ENCODE peak calls at places on chromosomes 4 and X, in six cellular contexts. D is GM12892, N is HepG2, Y is H1, R is GM12878, C is K562. M is an unnamed sample.

GRCh38 chr4:113539408-113539807 is 222.1 kb downstream of the CAMK2D start:
- DNase-seq in C (no peak), Y (no peak), N (no peak), R (no peak), D (no peak), M (no peak)

GRCh38 chrX:108032944-108033343 is 11.9 kb upstream of the VSIG1 start:
- DNase-seq in R (no peak), D (no peak), N (no peak), Y (no peak), C (no peak), M (no peak)

GRCh38 chrX:10173331-10173900 is 16.6 kb downstream of the CLCN4 start:
- DNase-seq in Y (peak; percentile 58), C (peak; percentile 77), R (no peak), D (no peak), N (no peak), M (no peak)

GRCh38 chr4:37661643-37662221 is 24.4 kb downstream of the RELL1 start:
- DNase-seq in Y (no peak), R (no peak), C (no peak), N (no peak), D (no peak), M (no peak)

GRCh38 chr4:122480023-122480422 is 23.5 kb upstream of the IL2 start:
- DNase-seq in R (no peak), D (no peak), N (peak; percentile 8), Y (no peak), C (peak; percentile 63), M (no peak)

GRCh38 chrX:71178908-71179307 is 34.3 kb downstream of the NLGN3 start:
- DNase-seq in Y (no peak), C (peak; percentile 81), N (peak; percentile 54), R (peak; percentile 31), D (no peak), M (no peak)

GRCh38 chr4:28267166-28267565 is 1406.5 kb downstream of the STIM2 start:
- DNase-seq in D (no peak), Y (no peak), N (no peak), C (no peak), R (no peak), M (no peak)

GRCh38 chrX:121231566-121232358 is 184.4 kb downstream of the GLUD2 start:
- DNase-seq in N (no peak), Y (no peak), R (no peak), D (no peak), C (no peak), M (no peak)

GRCh38 chr4:146095091-146095690 is 80.3 kb upstream of the LSM6 start:
- DNase-seq in R (no peak), D (no peak), C (peak; percentile 63), Y (peak; percentile 5), N (peak; percentile 32), M (no peak)

GRCh38 chrX:21974011-21974385 is 33.5 kb downstream of the SMS start:
- DNase-seq in R (peak; percentile 17), N (no peak), D (no peak), Y (no peak), C (no peak), M (no peak)

GRCh38 chrX:39759526-39760224 is 338.1 kb downstream of the BCOR start:
- DNase-seq in N (no peak), Y (no peak), D (no peak), C (no peak), R (no peak), M (no peak)

GRCh38 chr4:172011196-172011595 is 198.0 kb downstream of the GALNTL6 start:
- DNase-seq in D (no peak), C (no peak), R (no peak), Y (no peak), N (no peak), M (no peak)

GRCh38 chrX:82589410-82589809 is 918.7 kb upstream of the POU3F4 start:
- DNase-seq in C (no peak), R (no peak), Y (no peak), N (no peak), D (no peak), M (no peak)

GRCh38 chr4:33369366-33369899 is 2649.3 kb downstream of the PCDH7 start:
- DNase-seq in C (no peak), Y (no peak), D (no peak), R (no peak), N (no peak), M (no peak)

GRCh38 chr4:107719211-107719926 is 665 bp downstream of the PAPSS1 start:
- DNase-seq in D (no peak), C (peak; percentile 34), R (no peak), N (peak; percentile 77), Y (no peak), M (no peak)

GRCh38 chr4:37664696-37665095 is 21.5 kb downstream of the RELL1 start:
- DNase-seq in C (no peak), R (no peak), D (no peak), N (no peak), Y (no peak), M (no peak)

GRCh38 chr4:105666693-105667092 is 41.8 kb downstream of the INTS12 start:
- DNase-seq in Y (no peak), R (no peak), D (no peak), C (peak; percentile 9), N (no peak), M (no peak)

GRCh38 chr4:73577371-73577770 is 42.9 kb downstream of the RASSF6 start:
- DNase-seq in C (no peak), R (no peak), Y (no peak), N (no peak), D (no peak), M (no peak)

GRCh38 chr4:100189820-100190642 is at the start of gene DDIT4L:
- DNase-seq in Y (no peak), D (no peak), N (no peak), C (peak; percentile 1), R (no peak), M (no peak)

GRCh38 chrX:22118161-22118830 is 86.2 kb downstream of the PHEX start:
- DNase-seq in N (no peak), Y (no peak), D (no peak), C (no peak), R (no peak), M (no peak)

GRCh38 chrX:43835557-43835956 is 46.7 kb downstream of the MAOB start:
- DNase-seq in R (no peak), D (no peak), N (no peak), Y (no peak), C (no peak), M (no peak)

GRCh38 chr4:153076861-153077260 is 127.4 kb upstream of the TRIM2 start:
- DNase-seq in Y (no peak), C (no peak), R (no peak), N (no peak), D (no peak), M (no peak)

GRCh38 chr4:153081181-153081580 is 123.1 kb upstream of the TRIM2 start:
- DNase-seq in N (no peak), Y (no peak), D (no peak), C (no peak), R (no peak), M (no peak)

GRCh38 chr4:153082322-153083301 is 121.6 kb upstream of the TRIM2 start:
- DNase-seq in D (no peak), Y (no peak), N (no peak), C (no peak), R (no peak), M (no peak)

GRCh38 chr4:153081693-153082092 is 122.5 kb upstream of the TRIM2 start:
- DNase-seq in R (no peak), D (no peak), N (no peak), C (no peak), Y (no peak), M (no peak)

GRCh38 chr4:153079824-153080486 is 124.3 kb upstream of the TRIM2 start:
- DNase-seq in D (no peak), C (no peak), N (no peak), R (no peak), Y (no peak), M (no peak)
- TF ChIP-seq POLR2A in D (no peak), C (no peak), N (no peak), R (no peak), Y (no peak), M (no peak)

DNA sequence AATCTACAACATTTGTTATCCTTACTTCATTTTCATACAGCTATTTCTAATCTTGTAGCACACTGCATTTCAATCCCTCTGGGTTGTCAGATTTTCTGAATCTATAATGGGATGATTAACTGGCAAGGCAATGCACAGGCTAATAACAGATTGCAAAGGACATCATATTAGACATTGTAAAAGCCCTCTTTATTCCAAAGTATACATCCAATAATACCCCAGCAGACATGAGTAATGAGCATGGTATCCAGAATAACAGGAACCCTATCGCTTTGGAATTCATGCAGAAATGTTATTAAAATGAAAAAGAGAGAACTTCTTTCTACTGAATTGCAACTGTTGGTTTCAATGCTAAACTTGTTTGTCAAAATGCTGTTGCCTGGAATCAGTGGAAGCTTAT is 122.9 kb downstream of the C4orf33 start:
- DNase-seq in D (no peak), N (no peak), Y (no peak), C (no peak), R (no peak), M (no peak)
- TF ChIP-seq TAF1 in D (no peak), N (no peak), Y (no peak), C (no peak), R (no peak), M (no peak)

DNA sequence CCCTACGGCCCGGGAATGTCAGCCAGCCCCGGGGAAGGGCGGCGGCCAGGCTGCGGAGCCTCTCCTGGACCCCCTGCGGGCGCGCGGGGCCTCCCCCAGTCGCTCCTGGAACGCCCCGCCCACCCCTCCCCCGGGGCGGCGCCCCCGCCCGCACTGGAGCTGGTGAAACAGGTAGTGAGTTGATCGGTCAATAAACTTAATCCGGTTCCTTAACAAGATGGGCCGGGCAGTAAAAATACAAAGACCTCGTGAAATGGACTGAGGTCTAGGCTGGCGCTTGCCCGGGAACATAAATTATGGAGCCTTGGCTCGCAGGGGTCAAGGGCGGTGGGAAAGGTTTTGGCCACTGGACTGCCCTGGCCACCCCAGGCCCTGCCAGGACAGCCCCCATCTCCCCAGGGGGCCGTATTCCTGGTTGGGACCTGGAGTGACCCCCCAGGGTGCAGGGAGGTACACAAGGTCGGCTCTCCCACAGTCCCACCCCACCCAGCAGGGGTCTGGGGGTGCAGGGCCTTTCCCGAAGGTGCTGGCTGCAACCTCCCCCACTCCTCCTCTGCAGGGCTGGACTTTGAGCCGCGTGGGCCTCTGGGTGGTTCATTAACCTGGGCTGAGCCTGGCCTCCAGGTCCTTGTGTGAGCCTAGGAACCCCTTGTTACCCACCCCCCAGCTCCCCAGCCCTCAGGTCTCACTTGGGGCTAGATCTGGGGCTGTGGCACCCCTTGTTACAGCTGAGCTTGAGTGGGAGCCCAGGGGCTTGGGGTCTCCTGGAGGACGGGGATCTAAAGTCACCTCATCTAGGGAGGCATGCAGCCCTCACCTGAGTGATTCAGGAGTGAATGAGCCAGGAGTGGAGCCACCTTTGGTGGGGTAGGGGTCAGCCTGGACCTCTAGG is 2.5 kb downstream of the FGFR3 start:
- DNase-seq in R (no peak), Y (no peak), C (peak; percentile 81), D (no peak), N (peak; percentile 88), M (no peak)
- TF ChIP-seq POLR2A in R (no peak), Y (no peak), C (no peak), D (no peak), N (peak; percentile 65), M (no peak)

GRCh38 chr4:43458293-43458692 is 565.8 kb downstream of the GRXCR1 start:
- DNase-seq in C (no peak), N (no peak), R (no peak), Y (no peak), D (no peak), M (no peak)

GRCh38 chr4:43453058-43453457 is 560.5 kb downstream of the GRXCR1 start:
- DNase-seq in Y (no peak), D (no peak), R (no peak), C (no peak), N (no peak), M (no peak)

GRCh38 chr4:43457866-43458265 is 565.4 kb downstream of the GRXCR1 start:
- DNase-seq in Y (no peak), C (no peak), N (no peak), R (no peak), D (no peak), M (no peak)

GRCh38 chr4:43456383-43456782 is 563.9 kb downstream of the GRXCR1 start:
- DNase-seq in D (no peak), C (no peak), N (no peak), R (no peak), Y (no peak), M (no peak)
- TF ChIP-seq TAF1 in D (no peak), C (no peak), N (no peak), R (no peak), Y (no peak), M (no peak)